ENCODE peak calls at places on chromosomes 7 and 10, in nine cellular contexts. K is stimulated activated naive CD8-positive, alpha-beta T cell treated with anti-CD3 and anti-CD28 coated beads, Interleukin-15, Interleukin-2, amounts not matched to agents 100 U/mL and 50 U/mL, for 24 hours; E is H9; P is PC-9; J is activated naive CD4-positive, alpha-beta T cell; I is fibroblast of mammary gland; F is cardiac fibroblast; R is type B pancreatic cell; H is T47D. D is an unnamed sample.

GRCh38 chr7:92131764-92132330 is 2.4 kb downstream of the CYP51A1 start:
- DNase-seq in K (no peak), E (no peak), P (no peak), J (no peak), I (no peak), F (no peak), R (no peak), H (no peak), D (no peak)

GRCh38 chr7:84258628-84259027 is 64.0 kb upstream of the SEMA3A start:
- DNase-seq in K (no peak), E (no peak), P (no peak), J (no peak), I (peak; percentile 76), F (peak; percentile 42), R (no peak), H (no peak), D (no peak)

GRCh38 chr10:1393481-1393880 is 337.3 kb downstream of the WDR37 start:
- DNase-seq in K (no peak), E (no peak), P (no peak), J (no peak), I (no peak), F (no peak), R (no peak), H (no peak), D (no peak)

GRCh38 chr10:19847321-19847720 is 31.1 kb downstream of the PLXDC2 start:
- DNase-seq in K (no peak), E (no peak), P (no peak), J (no peak), I (peak; percentile 38), F (peak; percentile 46), R (no peak), H (no peak), D (no peak)

GRCh38 chr10:129809841-129810240 is 154.2 kb downstream of the EBF3 start:
- DNase-seq in K (no peak), E (no peak), P (no peak), J (no peak), I (no peak), F (no peak), R (no peak), H (no peak), D (no peak)

GRCh38 chr10:49083256-49083655 is 32.1 kb downstream of the VSTM4 start:
- DNase-seq in K (no peak), E (no peak), P (no peak), J (no peak), I (peak; percentile 32), F (peak; percentile 13), R (no peak), H (no peak), D (peak; percentile 77)

GRCh38 chr10:46285966-46286620 is 704 bp upstream of the ANTXRL start:
- DNase-seq in K (peak; percentile 3), E (no peak), P (no peak), J (no peak), I (no peak), F (no peak), R (no peak), H (no peak), D (no peak)

GRCh38 chr7:116671681-116672595 is at the start of gene MET:
- DNase-seq in K (peak; percentile 54), E (peak; percentile 74), P (peak; percentile 98), J (no peak), I (peak; percentile 75), F (peak; percentile 67), R (peak; percentile 81), H (peak; percentile 56), D (peak; percentile 87)

GRCh38 chr7:128166603-128167315 is 74.3 kb upstream of the LEP start:
- DNase-seq in K (peak; percentile 13), E (peak; percentile 62), P (peak; percentile 63), J (no peak), I (no peak), F (peak; percentile 3), R (no peak), H (no peak), D (peak; percentile 60)

GRCh38 chr10:62384057-62384446 is 9.9 kb downstream of the ZNF365 start:
- DNase-seq in K (peak; percentile 32), E (no peak), P (peak; percentile 66), J (no peak), I (peak; percentile 80), F (peak; percentile 15), R (no peak), H (no peak), D (no peak)

GRCh38 chr10:125375210-125375609 is 214.8 kb upstream of the CTBP2 start:
- DNase-seq in K (no peak), E (no peak), P (peak; percentile 30), J (no peak), I (no peak), F (peak; percentile 2), R (no peak), H (no peak), D (no peak)

GRCh38 chr7:69775231-69775771 is 177.0 kb downstream of the AUTS2 start:
- DNase-seq in K (no peak), E (no peak), P (no peak), J (no peak), I (peak; percentile 86), F (peak; percentile 57), R (no peak), H (no peak), D (no peak)

GRCh38 chr10:117132751-117133231 is 5.3 kb downstream of the VAX1 start:
- DNase-seq in K (peak; percentile 11), E (peak; percentile 62), P (no peak), J (no peak), I (no peak), F (no peak), R (peak; percentile 69), H (no peak), D (peak; percentile 30)

GRCh38 chr10:102507521-102507920 is 3.7 kb downstream of the SUFU start:
- DNase-seq in K (no peak), E (no peak), P (no peak), J (no peak), I (no peak), F (no peak), R (no peak), H (peak; percentile 53), D (peak; percentile 2)

GRCh38 chr10:21087476-21087875 is 190.4 kb upstream of the NEBL start:
- DNase-seq in K (no peak), E (no peak), P (no peak), J (no peak), I (no peak), F (no peak), R (no peak), H (no peak), D (no peak)

GRCh38 chr7:1727079-1727478 is 57.0 kb downstream of the ELFN1 start:
- DNase-seq in K (no peak), E (no peak), P (no peak), J (no peak), I (no peak), F (no peak), R (no peak), H (no peak), D (no peak)

GRCh38 chr7:159109092-159110035 is 35.3 kb downstream of the VIPR2 start:
- DNase-seq in K (no peak), E (no peak), P (no peak), J (no peak), I (no peak), F (no peak), R (no peak), H (no peak), D (peak; percentile 59)

GRCh38 chr7:44471850-44472249 is 18.6 kb downstream of the NUDCD3 start:
- DNase-seq in K (no peak), E (no peak), P (no peak), J (no peak), I (no peak), F (peak; percentile 28), R (no peak), H (no peak), D (no peak)